ENCODE peak calls at places on chromosomes 3 and 15, in six cellular contexts. W, O, C, E, I and K are unnamed samples.

GRCh38 chr3:132984181-132984580 is 54.0 kb upstream of the TMEM108 start:
- DNase-seq in C (no peak), E (no peak), O (no peak), W (no peak), I (no peak), K (no peak)

GRCh38 chr3:182618981-182619591 is 174.2 kb upstream of the ATP11B start:
- DNase-seq in O (no peak), E (no peak), W (no peak), I (no peak), C (no peak), K (no peak)

GRCh38 chr15:35507932-35508638 is 37.9 kb downstream of the DPH6 start:
- DNase-seq in C (no peak), E (no peak), I (no peak), W (no peak), O (no peak), K (no peak)

GRCh38 chr3:111668912-111669488 is 73.9 kb upstream of the ZBED2 start:
- DNase-seq in C (peak), E (no peak), W (peak), I (no peak), O (no peak), K (no peak)

GRCh38 chr15:64634576-64635485 is 140.6 kb downstream of the RBPMS2 start:
- DNase-seq in E (no peak), O (peak), I (peak), W (no peak), C (peak), K (no peak)

GRCh38 chr3:45987368-45988099 is 8.1 kb downstream of the FYCO1 start:
- DNase-seq in C (peak), E (no peak), W (no peak), I (no peak), O (no peak), K (no peak)

GRCh38 chr3:127959873-127960272 is 44.8 kb downstream of the KBTBD12 start:
- DNase-seq in O (no peak), C (peak), E (no peak), I (no peak), W (no peak), K (no peak)

GRCh38 chr3:114645392-114645791 is 351.6 kb downstream of the TIGIT start:
- DNase-seq in I (no peak), O (no peak), C (peak), E (no peak), W (no peak), K (no peak)

GRCh38 chr3:119741701-119742100 is 38.9 kb downstream of the CFAP91 start:
- DNase-seq in W (no peak), O (no peak), C (no peak), E (no peak), I (no peak), K (no peak)

GRCh38 chr3:81545572-81545971 is 215.9 kb downstream of the GBE1 start:
- DNase-seq in W (no peak), E (no peak), I (no peak), C (no peak), O (no peak), K (no peak)

GRCh38 chr15:98872777-98873176 is 134.8 kb downstream of the PGPEP1L start:
- DNase-seq in I (no peak), C (no peak), W (no peak), O (no peak), E (no peak), K (no peak)

GRCh38 chr3:115517457-115518050 is 105.8 kb upstream of the GAP43 start:
- DNase-seq in O (no peak), I (no peak), E (no peak), W (no peak), C (no peak), K (no peak)

GRCh38 chr3:184178522-184179138 is 4.0 kb downstream of the AP2M1 start:
- DNase-seq in O (no peak), C (no peak), W (no peak), E (no peak), I (no peak), K (no peak)

GRCh38 chr3:38574411-38575278 is 74.8 kb downstream of the SCN5A start:
- DNase-seq in C (no peak), E (no peak), O (no peak), W (no peak), I (no peak), K (no peak)

GRCh38 chr3:102400142-102400541 is 34.7 kb upstream of the ZPLD1 start:
- DNase-seq in O (no peak), E (no peak), C (no peak), I (no peak), W (no peak), K (no peak)

GRCh38 chr3:112048911-112049310 is 14.4 kb downstream of the TMPRSS7 start:
- DNase-seq in I (peak), W (no peak), C (no peak), O (no peak), E (no peak), K (no peak)

GRCh38 chr3:115615001-115615447 is 8.3 kb upstream of the GAP43 start:
- DNase-seq in W (no peak), I (no peak), C (peak), E (no peak), O (no peak), K (no peak)

GRCh38 chr3:126525091-126525852 is 1.3 kb downstream of the CHST13 start:
- DNase-seq in E (no peak), I (no peak), W (no peak), C (peak), O (no peak), K (no peak)

GRCh38 chr3:11077466-11077865 is 76.8 kb upstream of the HRH1 start:
- DNase-seq in I (no peak), E (no peak), O (no peak), C (no peak), W (no peak), K (no peak)

GRCh38 chr15:76332796-76333195 is 3.8 kb upstream of the ISL2 start:
- DNase-seq in O (no peak), W (no peak), C (no peak), I (no peak), E (no peak), K (no peak)

GRCh38 chr3:187223799-187224198 is 26.5 kb downstream of the RTP1 start:
- DNase-seq in O (no peak), C (no peak), W (no peak), I (no peak), E (no peak), K (no peak)

GRCh38 chr15:94970096-94970495 is 738.7 kb downstream of the MCTP2 start:
- DNase-seq in C (no peak), I (no peak), W (no peak), E (no peak), O (no peak), K (no peak)

GRCh38 chr15:84590406-84590805 is 10.4 kb upstream of the ZSCAN2 start:
- DNase-seq in I (no peak), E (no peak), C (no peak), O (no peak), W (no peak), K (no peak)

GRCh38 chr3:10017636-10018292 is 8.5 kb upstream of the FANCD2 start:
- DNase-seq in O (no peak), C (no peak), E (no peak), I (no peak), W (no peak), K (no peak)

GRCh38 chr15:81962438-81962837 is 83.4 kb downstream of the MEX3B start:
- DNase-seq in O (no peak), E (no peak), I (no peak), W (no peak), C (no peak), K (no peak)

GRCh38 chr15:70023064-70023768 is 74.5 kb downstream of the TLE3 start:
- DNase-seq in I (no peak), O (peak), E (peak), W (no peak), C (no peak), K (no peak)

GRCh38 chr3:170500995-170501394 is 82.3 kb downstream of the CLDN11 start:
- DNase-seq in W (no peak), I (no peak), C (no peak), O (no peak), E (no peak), K (no peak)

GRCh38 chr3:109683746-109684145 is 346.4 kb upstream of the DPPA4 start:
- DNase-seq in I (no peak), W (no peak), O (no peak), E (no peak), C (no peak), K (no peak)

GRCh38 chr3:24363242-24363641 is 131.4 kb downstream of the THRB start:
- DNase-seq in W (no peak), E (no peak), O (no peak), C (peak), I (no peak), K (no peak)

GRCh38 chr3:42652611-42653302 is 740 bp upstream of the ZBTB47 start:
- DNase-seq in W (peak), I (no peak), E (peak), O (peak), C (peak), K (no peak)

GRCh38 chr15:39582977-39583585 is 2.2 kb downstream of the THBS1 start:
- DNase-seq in W (no peak), O (no peak), C (no peak), E (no peak), I (no peak), K (no peak)

GRCh38 chr15:39581501-39582285 is 814 bp downstream of the THBS1 start:
- DNase-seq in E (no peak), C (peak), I (no peak), W (no peak), O (no peak), K (peak)

GRCh38 chr15:39580630-39581500 is at the start of gene THBS1:
- DNase-seq in W (peak), I (peak), E (peak), O (no peak), C (peak), K (peak)

GRCh38 chr15:39583586-39584265 is 2.8 kb downstream of the THBS1 start:
- DNase-seq in O (no peak), E (no peak), I (no peak), W (peak), C (peak), K (peak)

GRCh38 chr15:39582286-39582976 is 1.6 kb downstream of the THBS1 start:
- DNase-seq in W (no peak), C (no peak), E (no peak), I (no peak), O (no peak), K (no peak)
- TF ChIP-seq POLR2A in W (no peak), C (no peak), E (no peak), I (peak), O (no peak), K (no peak)

GRCh38 chr3:134134240-134134639 is 104.5 kb upstream of the SLCO2A1 start:
- DNase-seq in O (no peak), W (no peak), I (no peak), E (no peak), C (no peak), K (no peak)
- TF ChIP-seq POLR2AphosphoS5 in O (no peak), W (no peak), I (no peak), E (no peak), C (no peak), K (no peak)

GRCh38 chr15:88020806-88021205 is 235.7 kb downstream of the NTRK3 start:
- DNase-seq in E (no peak), O (no peak), W (no peak), I (no peak), C (no peak), K (no peak)
- TF ChIP-seq TAF1 in E (no peak), O (no peak), W (no peak), I (no peak), C (no peak), K (no peak)

GRCh38 chr15:50909044-50909342 is 510 bp downstream of the AP4E1 start:
- DNase-seq in E (no peak), O (no peak), I (no peak), C (peak), W (no peak), K (no peak)

GRCh38 chr15:50906954-50907865 is 1.3 kb upstream of the AP4E1 start:
- DNase-seq in O (peak), I (no peak), C (peak), W (peak), E (peak), K (peak)

GRCh38 chr15:50907866-50908208 is 646 bp upstream of the AP4E1 start:
- DNase-seq in E (no peak), I (no peak), O (no peak), C (peak), W (no peak), K (no peak)

GRCh38 chr15:50911001-50911400 is 2.5 kb downstream of the AP4E1 start:
- DNase-seq in O (no peak), I (no peak), C (no peak), W (no peak), E (no peak), K (no peak)

DNA sequence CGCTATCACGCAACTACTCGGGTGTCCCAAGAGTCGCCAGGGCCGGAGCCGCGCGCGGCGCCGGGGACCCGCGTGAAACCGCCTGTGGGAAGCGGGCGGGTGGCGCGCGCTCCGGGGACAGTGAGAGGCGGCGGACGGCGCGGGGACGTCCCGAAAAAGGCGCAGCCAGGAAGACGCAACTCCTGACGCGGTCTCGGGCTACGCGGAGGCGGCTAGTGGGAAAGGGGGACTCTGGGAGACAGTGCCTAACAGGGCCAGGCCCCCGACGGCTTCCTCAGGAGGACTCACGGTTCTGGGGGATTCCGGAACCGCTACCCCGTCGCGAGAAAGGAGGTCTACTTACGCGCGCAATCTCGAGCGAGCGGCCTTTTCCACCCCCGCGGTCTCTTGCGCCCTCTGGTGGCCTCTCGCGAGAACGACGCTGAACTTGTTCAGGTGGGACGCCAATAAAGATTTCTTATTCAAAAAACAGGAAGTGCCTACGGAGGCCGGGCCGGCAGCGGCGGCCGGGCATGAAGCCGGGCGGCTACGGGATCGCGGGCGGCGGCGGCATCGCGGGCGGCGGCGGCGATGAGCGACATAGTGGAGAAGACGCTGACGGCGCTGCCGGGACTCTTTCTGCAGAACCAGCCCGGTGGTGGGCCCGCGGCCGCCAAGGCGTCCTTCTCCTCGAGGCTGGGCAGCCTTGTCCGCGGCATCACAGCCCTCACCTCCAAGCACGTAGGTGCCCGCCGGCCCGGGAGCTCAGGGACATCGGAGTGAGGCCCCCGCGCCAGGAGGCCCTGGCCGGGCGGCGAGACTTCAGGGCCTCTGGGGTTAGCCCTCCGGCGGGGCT is at the start of gene AP4E1:
- DNase-seq in O (peak), W (peak), I (peak), E (peak), C (peak), K (peak)
- TF ChIP-seq POLR2A in O (peak), W (peak), I (peak), E (peak), C (peak), K (peak)

GRCh38 chr3:71026634-71027578 is 556.6 kb downstream of the FOXP1 start:
- DNase-seq in W (no peak), I (no peak), C (peak), O (no peak), E (no peak), K (no peak)
- TF ChIP-seq POLR2AphosphoS5 in W (no peak), I (no peak), C (no peak), O (no peak), E (no peak), K (no peak)

DNA sequence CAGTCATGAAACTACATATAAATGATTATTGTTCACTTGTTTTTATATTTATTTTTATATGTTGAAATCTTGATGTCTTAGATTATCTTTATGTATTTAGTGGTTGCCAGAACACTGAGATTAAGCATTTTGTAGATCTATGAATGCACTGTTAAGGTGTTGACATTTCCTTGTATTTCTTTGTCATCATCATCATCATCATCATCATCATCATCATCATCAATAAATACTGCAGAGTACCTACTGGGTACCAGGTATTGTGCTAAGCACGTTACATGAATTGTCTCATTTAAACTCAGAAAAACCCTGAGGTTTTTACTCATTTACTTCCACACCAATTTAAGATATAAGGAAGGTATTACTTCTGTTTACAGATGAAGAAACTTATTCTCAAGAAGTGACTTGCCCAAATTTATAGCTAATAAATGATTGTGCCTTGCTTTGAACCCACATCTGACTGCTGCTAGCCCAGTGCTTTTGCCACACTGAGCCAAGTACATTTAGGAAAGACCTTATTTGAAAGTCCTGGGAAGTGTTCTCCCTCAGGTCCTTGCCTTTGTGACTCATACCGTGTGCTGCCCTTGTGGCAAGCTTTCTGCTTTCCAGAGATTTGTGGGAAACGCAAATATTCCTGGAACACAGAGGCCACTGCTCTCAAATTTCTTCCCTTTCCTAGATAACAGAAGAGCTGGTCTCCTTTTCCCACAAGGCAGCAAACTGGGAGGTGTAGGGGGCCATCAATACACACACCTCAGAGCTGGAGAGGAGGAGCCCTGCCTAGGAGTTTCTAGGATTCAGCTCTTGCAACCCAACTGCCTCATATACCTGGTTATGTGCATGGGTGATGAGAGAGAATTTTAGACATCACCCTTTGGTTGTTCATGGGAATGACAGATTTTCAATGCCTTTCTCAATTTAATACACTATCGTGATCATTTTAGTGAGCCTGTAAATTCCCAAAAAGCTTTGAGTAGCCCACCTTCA is 115.4 kb upstream of the C15orf61 start:
- DNase-seq in I (no peak), W (no peak), E (no peak), C (no peak), O (no peak), K (no peak)
- TF ChIP-seq TAF1 in I (no peak), W (no peak), E (no peak), C (no peak), O (no peak), K (no peak)

GRCh38 chr15:45449878-45450277 is 71.5 kb upstream of the GATM start:
- DNase-seq in O (no peak), E (no peak), W (no peak), I (no peak), C (no peak), K (no peak)

GRCh38 chr15:45450468-45450867 is 72.1 kb downstream of the SLC30A4 start:
- DNase-seq in W (no peak), C (no peak), I (no peak), O (no peak), E (no peak), K (no peak)

GRCh38 chr15:45448066-45448510 is 69.7 kb upstream of the GATM start:
- DNase-seq in W (no peak), E (no peak), O (no peak), C (no peak), I (no peak), K (no peak)

GRCh38 chr15:45449387-45449786 is 71.0 kb upstream of the GATM start:
- DNase-seq in C (no peak), O (no peak), W (no peak), E (no peak), I (no peak), K (no peak)

GRCh38 chr15:45448516-45448915 is 70.2 kb upstream of the GATM start:
- DNase-seq in C (no peak), O (no peak), E (no peak), I (no peak), W (no peak), K (no peak)
- TF ChIP-seq POLR2A in C (no peak), O (no peak), E (no peak), I (no peak), W (no peak), K (no peak)

GRCh38 chr15:63048986-63049665 is 6.6 kb downstream of the TPM1 start:
- DNase-seq in I (no peak), E (peak), C (peak), O (no peak), W (no peak), K (no peak)

GRCh38 chr15:63046927-63047760 is 4.6 kb downstream of the TPM1 start:
- DNase-seq in C (no peak), I (no peak), O (no peak), E (no peak), W (no peak), K (no peak)

GRCh38 chr15:63049747-63050439 is 7.3 kb downstream of the TPM1 start:
- DNase-seq in O (no peak), I (no peak), E (no peak), C (peak), W (no peak), K (no peak)

GRCh38 chr15:63047792-63048114 is 5.2 kb downstream of the TPM1 start:
- DNase-seq in I (no peak), O (no peak), C (no peak), E (no peak), W (no peak), K (no peak)

GRCh38 chr15:63048115-63048985 is 5.8 kb downstream of the TPM1 start:
- DNase-seq in E (peak), O (peak), W (peak), I (peak), C (peak), K (peak)
- TF ChIP-seq POLR2AphosphoS5 in E (no peak), O (no peak), W (no peak), I (peak), C (peak), K (no peak)

DNA sequence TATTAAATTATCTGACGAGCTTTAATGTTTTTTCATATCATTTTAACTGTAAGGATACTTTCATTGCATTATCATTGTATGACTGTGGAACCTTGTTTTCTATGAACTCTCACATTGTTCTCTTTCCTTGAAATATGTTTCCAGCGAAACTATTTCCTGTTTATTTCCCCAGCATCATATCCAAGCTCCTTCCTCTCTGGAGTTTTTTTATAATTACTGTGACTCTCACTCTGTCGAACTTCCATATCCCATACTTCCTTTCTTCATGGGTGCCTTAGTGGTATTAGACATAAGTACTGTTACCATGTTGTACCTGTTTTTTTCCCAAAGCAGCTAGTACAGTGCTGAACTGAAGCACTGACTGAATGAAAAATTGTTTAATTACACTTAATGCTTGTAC is 373.6 kb upstream of the CNTN3 start:
- DNase-seq in C (no peak), E (no peak), W (no peak), I (no peak), O (no peak), K (no peak)
- TF ChIP-seq TAF1 in C (no peak), E (no peak), W (no peak), I (no peak), O (no peak), K (no peak)